ENCODE peak calls at places on chromosomes 11 and 22, in seven cellular contexts. Y is T-helper 2 cell; I is stromal cell of bone marrow; O is kidney; W is cardiac fibroblast; N is EH; V is effector memory CD8-positive, alpha-beta T cell. B is an unnamed sample.

GRCh38 chr22:28994522-28994921 is 67.1 kb downstream of the C22orf31 start:
- DNase-seq in Y (no peak), I (no peak), O (no peak), W (no peak), N (no peak), V (no peak), B (no peak)

GRCh38 chr11:121066623-121067022 is 34.4 kb upstream of the TECTA start:
- DNase-seq in Y (no peak), I (no peak), O (no peak), W (no peak), N (no peak), V (no peak), B (no peak)

GRCh38 chr11:21949741-21950413 is 243.0 kb upstream of the ANO5 start:
- DNase-seq in Y (no peak), I (no peak), O (no peak), W (no peak), N (no peak), V (no peak), B (no peak)

GRCh38 chr11:42631223-42631843 is 680.5 kb upstream of the API5 start:
- DNase-seq in Y (no peak), I (no peak), O (no peak), W (peak), N (peak), V (no peak), B (no peak)

GRCh38 chr11:74316772-74317505 is 5.5 kb upstream of the P4HA3 start:
- DNase-seq in Y (peak), I (peak), O (no peak), W (peak), N (peak), V (no peak), B (no peak)

GRCh38 chr22:45493286-45493771 is 9.4 kb upstream of the FBLN1 start:
- DNase-seq in Y (no peak), I (no peak), O (peak), W (peak), N (peak), V (no peak), B (no peak)

GRCh38 chr11:29328961-29329441 is 687.8 kb downstream of the KCNA4 start:
- DNase-seq in Y (no peak), I (no peak), O (no peak), W (peak), N (peak), V (no peak), B (peak)

GRCh38 chr11:117010808-117011540 is 87.3 kb downstream of the SIK3 start:
- DNase-seq in Y (peak), I (peak), O (no peak), W (peak), N (peak), V (no peak), B (peak)

GRCh38 chr22:46374663-46375474 is 39.4 kb downstream of the TRMU start:
- DNase-seq in Y (no peak), I (no peak), O (no peak), W (no peak), N (no peak), V (no peak), B (no peak)

GRCh38 chr22:23382796-23383195 is 197.3 kb downstream of the IGLL1 start:
- DNase-seq in Y (no peak), I (no peak), O (no peak), W (no peak), N (no peak), V (no peak), B (no peak)

GRCh38 chr11:21505070-21505469 is 687.8 kb upstream of the ANO5 start:
- DNase-seq in Y (no peak), I (no peak), O (no peak), W (no peak), N (no peak), V (no peak), B (no peak)

GRCh38 chr22:39654959-39655579 is 84.5 kb downstream of the CACNA1I start:
- DNase-seq in Y (peak), I (no peak), O (no peak), W (no peak), N (no peak), V (no peak), B (no peak)

GRCh38 chr11:82796970-82797594 is 63.4 kb upstream of the FAM181B start:
- DNase-seq in Y (no peak), I (no peak), O (no peak), W (no peak), N (no peak), V (no peak), B (no peak)

GRCh38 chr11:68840661-68841653 is 759 bp downstream of the CPT1A start:
- DNase-seq in Y (peak), I (no peak), O (peak), W (peak), N (peak), V (no peak), B (no peak)

GRCh38 chr11:108432783-108433182 is 34.5 kb downstream of the C11orf65 start:
- DNase-seq in Y (no peak), I (no peak), O (no peak), W (no peak), N (peak), V (no peak), B (peak)

GRCh38 chr11:72813740-72814138 is 472 bp upstream of the ATG16L2 start:
- DNase-seq in Y (peak), I (peak), O (no peak), W (peak), N (peak), V (no peak), B (no peak)

GRCh38 chr11:66933508-66933907 is 24.7 kb downstream of the PC start:
- DNase-seq in Y (no peak), I (no peak), O (no peak), W (no peak), N (peak), V (no peak), B (no peak)

B was measured in astrocyte of the cerebellum.